ENCODE peak calls at places on chromosomes 4 and X, in five cellular contexts. L is neuronal stem cell, T is H9, O is trophoblast cell, M is H1. U is an unnamed sample.

GRCh38 chrX:136765957-136766356 is 14.8 kb downstream of the ARHGEF6 start:
- DNase-seq in L (no peak), T (no peak), O (no peak), M (no peak), U (no peak)

GRCh38 chr4:106628616-106629606 is 260.3 kb upstream of the GIMD1 start:
- DNase-seq in L (no peak), T (no peak), O (no peak), M (no peak), U (no peak)

GRCh38 chrX:148771440-148771839 is 271.0 kb downstream of the AFF2 start:
- DNase-seq in L (no peak), T (no peak), O (no peak), M (no peak), U (no peak)

GRCh38 chr4:52837716-52838558 is 24.2 kb upstream of the RASL11B start:
- DNase-seq in L (no peak), T (no peak), O (peak; percentile 77), M (no peak), U (peak; percentile 80)

GRCh38 chr4:147640331-147640730 is 23.1 kb downstream of the TMEM184C start:
- DNase-seq in L (no peak), T (no peak), O (no peak), M (no peak), U (no peak)

GRCh38 chr4:7993671-7994070 is 54.0 kb upstream of the AFAP1 start:
- DNase-seq in L (no peak), T (no peak), O (no peak), M (no peak), U (no peak)

GRCh38 chrX:66638591-66639500 is at the start of gene EDA2R:
- DNase-seq in L (peak; percentile 71), T (peak; percentile 78), O (peak; percentile 44), M (peak; percentile 47), U (peak; percentile 81)

GRCh38 chr4:2432991-2433530 is 14.3 kb downstream of the CFAP99 start:
- DNase-seq in L (no peak), T (peak; percentile 30), O (no peak), M (no peak), U (peak; percentile 66)

GRCh38 chr4:7157666-7158065 is 34.7 kb upstream of the SORCS2 start:
- DNase-seq in L (no peak), T (peak; percentile 4), O (no peak), M (no peak), U (no peak)

GRCh38 chrX:8913665-8914409 is 112.7 kb upstream of the FAM9A start:
- DNase-seq in L (no peak), T (no peak), O (peak; percentile 31), M (no peak), U (peak; percentile 47)
- H2AFZ ChIP-seq in L (no peak overlapping the region), T (no peak overlapping the region), O (no peak overlapping the region), M (no peak overlapping the region), U (no peak overlapping the region)

DNA sequence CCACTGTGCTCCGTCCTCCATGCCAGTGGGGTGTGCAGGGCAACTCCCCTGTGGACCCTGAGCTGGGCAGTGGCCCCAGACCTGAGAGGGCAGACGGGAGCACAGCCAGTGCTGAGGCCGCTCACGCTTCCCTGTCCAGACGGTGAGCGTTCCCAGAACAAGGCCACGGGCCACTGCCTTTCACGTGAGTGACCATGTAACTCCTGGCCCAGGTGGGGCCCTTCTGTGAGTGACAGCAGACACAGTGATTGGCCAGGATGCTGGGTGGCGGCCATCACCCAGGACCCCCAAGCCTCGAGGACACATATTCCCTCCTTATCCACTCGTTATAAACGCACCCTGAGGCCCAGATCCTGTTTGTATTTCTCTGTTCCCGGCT is 10.5 kb downstream of the NSG1 start:
- DNase-seq in L (no peak), T (no peak), O (no peak), M (no peak), U (no peak)
- H2BK12ac ChIP-seq in L (no peak overlapping the region), T (no peak overlapping the region), O (no peak overlapping the region), M (peak overlapping the region; percentile 95), U (peak overlapping the region; percentile 75)

GRCh38 chr4:71187399-71188196 is 151.2 kb upstream of the SLC4A4 start:
- DNase-seq in L (peak; percentile 14), T (peak; percentile 56), O (no peak), M (peak; percentile 73), U (peak; percentile 66)
- H2BK5ac ChIP-seq in L (no peak overlapping the region), T (no peak overlapping the region), O (no peak overlapping the region), M (no peak overlapping the region), U (no peak overlapping the region)

GRCh38 chr4:176538217-176538925 is 218.6 kb downstream of the SPCS3 start:
- DNase-seq in L (no peak), T (no peak), O (no peak), M (no peak), U (peak; percentile 90)
- H2AFZ ChIP-seq in L (no peak overlapping the region), T (no peak overlapping the region), O (no peak overlapping the region), M (no peak overlapping the region), U (no peak overlapping the region)

GRCh38 chrX:131306602-131307001 is 17.5 kb upstream of the IGSF1 start:
- DNase-seq in L (no peak), T (no peak), O (no peak), M (no peak), U (no peak)
- H2BK12ac ChIP-seq in L (no peak overlapping the region), T (no peak overlapping the region), O (no peak overlapping the region), M (no peak overlapping the region), U (no peak overlapping the region)

DNA sequence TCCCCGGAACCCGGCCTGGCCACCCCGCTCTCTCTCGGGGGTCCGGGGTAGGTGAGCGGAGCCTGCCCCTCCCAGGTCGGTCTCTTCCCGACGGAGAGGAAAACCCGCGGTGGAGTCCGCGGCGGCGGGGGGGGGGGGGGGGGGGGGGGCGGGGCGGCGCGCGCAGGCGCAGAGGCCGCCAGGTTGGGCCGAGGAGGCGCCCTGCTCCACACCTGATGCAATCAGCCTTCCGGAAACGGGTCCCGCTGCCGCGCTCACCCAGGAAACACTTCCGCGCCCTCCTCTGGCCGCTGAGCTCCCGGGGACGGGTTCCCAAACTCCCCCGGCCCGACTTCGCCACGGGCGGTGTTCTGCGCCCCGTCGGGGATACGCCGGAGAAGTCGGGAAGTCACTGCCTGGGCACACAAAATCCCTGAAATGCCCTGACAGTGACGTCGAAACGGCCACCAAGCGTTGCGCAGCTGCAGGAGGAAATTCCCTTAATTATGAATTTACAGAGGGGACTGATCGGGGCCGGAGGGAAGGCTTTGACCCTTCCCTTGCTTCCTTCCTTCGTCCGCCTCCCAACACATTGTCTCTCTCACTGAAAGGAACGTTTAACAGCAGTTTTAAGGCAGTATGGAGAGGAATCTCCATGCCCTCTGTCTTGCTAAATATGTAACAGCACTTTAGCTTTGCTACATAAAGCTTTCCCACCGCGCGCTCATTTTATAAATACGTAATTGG is 2.1 kb upstream of the APBB2 start:
- DNase-seq in L (peak; percentile 69), T (peak; percentile 93), O (peak; percentile 73), M (peak; percentile 91), U (peak; percentile 83)
- H2BK5ac ChIP-seq in L (no peak overlapping the region), T (peak overlapping the region; percentile 23), O (peak overlapping the region; percentile 84), M (peak overlapping the region; percentile 97), U (peak overlapping the region; percentile 71)

GRCh38 chrX:13078739-13079444 is 34.5 kb upstream of the FAM9C start:
- DNase-seq in L (no peak), T (no peak), O (no peak), M (no peak), U (peak; percentile 85)

GRCh38 chrX:13077168-13077567 is 32.7 kb upstream of the FAM9C start:
- DNase-seq in L (no peak), T (no peak), O (no peak), M (no peak), U (peak; percentile 73)

GRCh38 chrX:13069771-13070410 is 25.5 kb upstream of the FAM9C start:
- DNase-seq in L (no peak), T (no peak), O (no peak), M (no peak), U (no peak)

GRCh38 chrX:13076176-13076956 is 31.9 kb upstream of the FAM9C start:
- DNase-seq in L (no peak), T (no peak), O (no peak), M (no peak), U (peak; percentile 29)

DNA sequence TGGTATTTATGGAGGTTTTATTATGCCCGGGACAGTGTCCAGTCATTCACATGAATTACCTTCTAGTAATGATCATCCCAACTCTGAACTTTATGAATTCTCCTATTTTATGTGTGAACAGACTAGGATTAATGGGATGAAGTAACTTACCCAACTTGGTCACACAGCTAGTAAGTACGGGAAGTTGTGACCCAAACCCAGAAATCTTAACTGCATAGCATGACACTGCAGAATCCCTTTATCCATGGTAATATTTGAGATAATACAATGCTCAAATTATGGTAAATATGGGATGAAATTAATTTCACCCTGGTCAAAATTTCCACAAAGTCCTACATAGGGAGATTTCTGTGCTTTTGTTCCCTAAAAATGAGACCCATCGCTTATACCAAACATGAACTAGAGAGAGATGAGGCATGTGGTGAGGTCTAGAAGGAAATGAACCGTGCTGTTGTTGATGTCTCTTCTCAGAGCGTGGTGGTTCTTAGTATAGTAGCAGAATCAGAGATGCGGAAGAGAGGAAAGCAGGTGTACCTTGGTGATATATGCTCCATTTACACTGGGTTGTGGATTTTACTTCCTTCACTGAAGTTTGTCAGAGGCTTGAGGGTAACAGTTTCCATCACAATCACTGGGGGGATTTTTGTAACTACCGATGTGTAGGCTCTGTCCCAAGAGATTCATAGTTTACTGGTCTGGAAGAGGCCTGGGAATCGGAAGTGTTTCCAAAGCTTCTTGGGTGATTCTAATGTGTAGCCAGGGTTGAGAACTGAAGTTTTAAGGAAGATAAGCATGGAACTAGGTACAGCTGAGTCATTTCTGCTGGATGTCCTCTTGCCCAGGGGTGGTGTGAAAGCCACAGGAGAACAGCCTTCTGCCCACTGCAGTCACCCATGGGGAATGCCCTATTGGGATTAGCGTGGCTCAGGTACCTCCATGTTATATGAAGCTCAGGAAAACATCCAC is 30.2 kb upstream of the FAM9C start:
- DNase-seq in L (no peak), T (no peak), O (no peak), M (no peak), U (no peak)
- H2AFZ ChIP-seq in L (no peak overlapping the region), T (no peak overlapping the region), O (no peak overlapping the region), M (no peak overlapping the region), U (no peak overlapping the region)

U was measured in mesenchymal stem cell.